ENCODE peak calls at places on chromosomes 3 and 15, in five cellular contexts. O is psoas muscle, C is astrocyte, G is body of pancreas, E is Peyer's patch. N is an unnamed sample. For H3K9me3 and H3K27me3, the result is how much of the 10 kb centered on the place peaks cover.

GRCh38 chr15:73389971-73390544 is 21.3 kb upstream of the HCN4 start:
- DNase-seq in O (no peak), C (no peak), G (no peak), E (no peak), N (no peak)

GRCh38 chr3:71189480-71189879 is 394.0 kb downstream of the FOXP1 start:
- DNase-seq in O (no peak), C (peak), G (no peak), E (no peak), N (no peak)

GRCh38 chr3:31862861-31863260 is 118.2 kb downstream of the OSBPL10 start:
- DNase-seq in O (no peak), C (peak), G (no peak), E (no peak), N (no peak)

GRCh38 chr3:123759311-123759710 is 124.8 kb downstream of the MYLK start:
- DNase-seq in O (no peak), C (peak), G (no peak), E (no peak), N (no peak)

GRCh38 chr3:139319428-139320402 is 24.1 kb upstream of the MRPS22 start:
- DNase-seq in O (no peak), C (no peak), G (peak), E (no peak), N (no peak)

GRCh38 chr15:29921130-29921601 is 98.9 kb upstream of the TJP1 start:
- DNase-seq in O (no peak), C (no peak), G (no peak), E (no peak), N (no peak)

GRCh38 chr3:194250104-194251002 is 100.8 kb downstream of the CPN2 start:
- DNase-seq in O (peak), C (peak), G (peak), E (no peak), N (peak)

GRCh38 chr3:70038671-70039070 is 39.1 kb downstream of the SAMMSON start:
- DNase-seq in O (no peak), C (no peak), G (no peak), E (no peak), N (no peak)

GRCh38 chr3:31668258-31668657 is 135.5 kb downstream of the STT3B start:
- DNase-seq in O (no peak), C (no peak), G (no peak), E (no peak), N (no peak)

GRCh38 chr3:127157181-127157828 is 35.6 kb upstream of the PRR23E start:
- DNase-seq in O (peak), C (no peak), G (no peak), E (peak), N (no peak)

GRCh38 chr3:152328841-152329240 is 60.1 kb downstream of the MBNL1 start:
- DNase-seq in O (no peak), C (peak), G (no peak), E (no peak), N (no peak)

GRCh38 chr3:101850327-101851048 is 1.2 kb downstream of the NFKBIZ start:
- DNase-seq in O (no peak), C (peak), G (no peak), E (no peak), N (no peak)

GRCh38 chr3:47245271-47245670 is 37.3 kb downstream of the KIF9 start:
- DNase-seq in O (no peak), C (no peak), G (no peak), E (no peak), N (no peak)

GRCh38 chr15:27249723-27250160 is 278.8 kb downstream of the GABRG3 start:
- DNase-seq in O (no peak), C (no peak), G (no peak), E (no peak), N (no peak)

GRCh38 chr15:73982251-73982962 is 9.7 kb downstream of the STOML1 start:
- DNase-seq in O (peak), C (peak), G (peak), E (no peak), N (peak)

GRCh38 chr3:115227046-115227445 is 80.0 kb upstream of the ZBTB20 start:
- DNase-seq in O (no peak), C (peak), G (no peak), E (no peak), N (no peak)

GRCh38 chr3:197957775-197958103 is 2.3 kb upstream of the LMLN start:
- DNase-seq in O (no peak), C (no peak), G (no peak), E (no peak), N (no peak)

GRCh38 chr3:149706905-149707304 is 45.4 kb downstream of the COMMD2 start:
- DNase-seq in O (no peak), C (no peak), G (no peak), E (no peak), N (no peak)

GRCh38 chr3:63910873-63911272 is 1.3 kb downstream of the SCAANT1 start:
- DNase-seq in O (no peak), C (peak), G (no peak), E (no peak), N (no peak)

GRCh38 chr15:33461671-33462070 is 150.9 kb downstream of the RYR3 start:
- DNase-seq in O (no peak), C (no peak), G (no peak), E (no peak), N (no peak)

GRCh38 chr3:14949126-14949525 is 1.7 kb downstream of the NR2C2 start:
- DNase-seq in O (no peak), C (no peak), G (no peak), E (no peak), N (no peak)

GRCh38 chr3:36814776-36815175 is 50.4 kb upstream of the DCLK3 start:
- DNase-seq in O (no peak), C (no peak), G (no peak), E (no peak), N (no peak)

GRCh38 chr3:10771486-10772225 is 44.4 kb upstream of the SLC6A11 start:
- DNase-seq in O (no peak), C (no peak), G (no peak), E (no peak), N (no peak)

GRCh38 chr15:72306211-72306785 is 13.7 kb downstream of the CELF6 start:
- DNase-seq in O (no peak), C (peak), G (no peak), E (no peak), N (no peak)

GRCh38 chr3:113092746-113093145 is 102.0 kb downstream of the GTPBP8 start:
- DNase-seq in O (no peak), C (no peak), G (no peak), E (no peak), N (no peak)

GRCh38 chr3:105448338-105448982 is 81.8 kb downstream of the ALCAM start:
- DNase-seq in O (no peak), C (peak), G (peak), E (no peak), N (no peak)

DNA sequence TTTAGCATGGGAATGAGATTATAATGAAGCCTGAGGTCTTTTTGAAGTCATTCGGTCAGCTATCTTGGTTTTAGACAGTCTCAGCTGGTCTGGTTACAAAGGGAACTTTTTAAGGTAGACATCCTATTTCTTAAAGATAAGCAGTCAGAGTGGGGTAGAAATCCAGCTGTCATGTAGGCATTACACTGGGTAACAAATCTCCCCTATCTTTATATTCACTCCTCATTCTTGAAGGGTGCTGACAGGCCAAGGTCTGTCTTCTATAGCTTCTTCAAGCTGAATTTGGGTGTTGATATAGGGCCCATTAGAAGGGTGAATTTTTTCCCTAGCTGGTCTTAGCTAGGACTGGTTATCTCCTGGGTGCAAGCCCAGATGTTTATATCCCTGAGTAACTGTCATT is 21.2 kb upstream of the NDN start:
- DNase-seq in O (no peak), C (no peak), G (no peak), E (no peak), N (no peak)
- H3K9me3 ChIP-seq in O (under half), C (under half), G (under half), E (under half), N (under half)

GRCh38 chr15:36878745-36879262 is 221.5 kb downstream of the MEIS2 start:
- DNase-seq in O (peak), C (no peak), G (no peak), E (no peak), N (no peak)

GRCh38 chr15:36880913-36881290 is 219.4 kb downstream of the MEIS2 start:
- DNase-seq in O (no peak), C (no peak), G (no peak), E (no peak), N (no peak)

GRCh38 chr15:36877796-36878744 is 222.3 kb downstream of the MEIS2 start:
- DNase-seq in O (peak), C (no peak), G (no peak), E (no peak), N (no peak)

GRCh38 chr15:36880226-36880912 is 220.0 kb downstream of the MEIS2 start:
- DNase-seq in O (peak), C (no peak), G (peak), E (no peak), N (no peak)

GRCh38 chr15:36879568-36880225 is 220.7 kb downstream of the MEIS2 start:
- DNase-seq in O (no peak), C (no peak), G (no peak), E (no peak), N (no peak)
- H3K27me3 ChIP-seq in O (under half), C (half or more), G (under half), E (under half), N (under half)

DNA sequence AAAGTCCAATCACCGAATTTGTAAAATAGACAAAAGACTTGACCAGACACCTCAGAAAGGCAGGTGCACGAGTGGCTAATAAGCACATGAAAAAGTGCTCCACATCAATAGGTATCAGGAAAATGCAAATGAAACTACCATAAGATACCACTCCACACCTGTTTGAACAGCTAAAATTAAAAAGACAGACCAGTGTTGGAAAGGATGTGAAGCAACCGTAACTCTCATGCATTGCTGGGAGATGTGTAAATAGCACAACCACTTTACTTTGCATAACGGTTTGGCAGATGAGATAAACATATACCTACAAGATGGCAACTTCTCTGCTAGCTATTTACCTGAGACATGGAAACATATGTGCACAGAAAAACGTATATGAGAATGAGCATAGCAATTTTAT is 56.9 kb downstream of the CADPS start:
- DNase-seq in O (no peak), C (no peak), G (no peak), E (no peak), N (no peak)
- H3K9me3 ChIP-seq in O (under half), C (under half), G (under half), E (under half), N (under half)

DNA sequence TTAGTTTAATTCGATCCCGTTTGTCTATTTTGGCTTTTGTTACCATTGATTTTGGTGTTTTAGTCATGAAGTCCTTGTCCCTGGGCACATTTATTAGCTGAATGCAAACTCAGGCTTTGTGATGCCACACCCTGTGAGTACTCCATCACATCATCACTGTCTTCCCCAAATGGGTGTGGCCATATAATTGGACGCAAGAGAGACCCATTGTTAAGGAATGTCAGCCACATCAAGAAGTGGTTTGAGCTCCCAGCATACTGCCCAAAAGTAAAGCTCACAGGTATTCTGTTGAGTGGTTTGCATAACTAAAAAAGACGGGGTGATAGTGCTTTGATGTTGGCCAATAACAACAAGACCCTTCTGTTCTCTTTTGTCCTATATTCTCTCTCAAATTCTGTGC is 245.7 kb downstream of the SV2B start:
- DNase-seq in O (no peak), C (no peak), G (no peak), E (no peak), N (no peak)
- H3K27me3 ChIP-seq in O (under half), C (under half), G (under half), E (under half), N (under half)

GRCh38 chr3:100744671-100745070 is 35.4 kb downstream of the TFG start:
- DNase-seq in O (no peak), C (no peak), G (no peak), E (no peak), N (no peak)

GRCh38 chr3:100745617-100746016 is 36.3 kb downstream of the TFG start:
- DNase-seq in O (no peak), C (no peak), G (no peak), E (no peak), N (no peak)

GRCh38 chr3:100748967-100749366 is 39.7 kb downstream of the TFG start:
- DNase-seq in O (no peak), C (no peak), G (no peak), E (no peak), N (no peak)

GRCh38 chr3:100746056-100746455 is 36.8 kb downstream of the TFG start:
- DNase-seq in O (no peak), C (no peak), G (no peak), E (no peak), N (no peak)

DNA sequence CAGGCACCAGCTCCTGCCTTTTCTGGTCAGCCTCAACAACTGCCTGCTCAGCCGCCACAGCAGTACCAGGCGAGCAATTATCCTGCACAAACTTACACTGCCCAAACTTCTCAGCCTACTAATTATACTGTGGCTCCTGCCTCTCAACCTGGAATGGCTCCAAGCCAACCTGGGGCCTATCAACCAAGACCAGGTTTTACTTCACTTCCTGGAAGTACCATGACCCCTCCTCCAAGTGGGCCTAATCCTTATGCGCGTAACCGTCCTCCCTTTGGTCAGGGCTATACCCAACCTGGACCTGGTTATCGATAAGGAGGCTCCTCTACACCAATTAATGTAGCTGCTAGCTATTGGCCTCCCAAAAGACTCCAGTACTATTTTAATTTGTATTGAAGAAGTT is 38.9 kb downstream of the TFG start:
- DNase-seq in O (no peak), C (no peak), G (no peak), E (no peak), N (no peak)
- H3K9me3 ChIP-seq in O (under half), C (under half), G (under half), E (under half), N (under half)

DNA sequence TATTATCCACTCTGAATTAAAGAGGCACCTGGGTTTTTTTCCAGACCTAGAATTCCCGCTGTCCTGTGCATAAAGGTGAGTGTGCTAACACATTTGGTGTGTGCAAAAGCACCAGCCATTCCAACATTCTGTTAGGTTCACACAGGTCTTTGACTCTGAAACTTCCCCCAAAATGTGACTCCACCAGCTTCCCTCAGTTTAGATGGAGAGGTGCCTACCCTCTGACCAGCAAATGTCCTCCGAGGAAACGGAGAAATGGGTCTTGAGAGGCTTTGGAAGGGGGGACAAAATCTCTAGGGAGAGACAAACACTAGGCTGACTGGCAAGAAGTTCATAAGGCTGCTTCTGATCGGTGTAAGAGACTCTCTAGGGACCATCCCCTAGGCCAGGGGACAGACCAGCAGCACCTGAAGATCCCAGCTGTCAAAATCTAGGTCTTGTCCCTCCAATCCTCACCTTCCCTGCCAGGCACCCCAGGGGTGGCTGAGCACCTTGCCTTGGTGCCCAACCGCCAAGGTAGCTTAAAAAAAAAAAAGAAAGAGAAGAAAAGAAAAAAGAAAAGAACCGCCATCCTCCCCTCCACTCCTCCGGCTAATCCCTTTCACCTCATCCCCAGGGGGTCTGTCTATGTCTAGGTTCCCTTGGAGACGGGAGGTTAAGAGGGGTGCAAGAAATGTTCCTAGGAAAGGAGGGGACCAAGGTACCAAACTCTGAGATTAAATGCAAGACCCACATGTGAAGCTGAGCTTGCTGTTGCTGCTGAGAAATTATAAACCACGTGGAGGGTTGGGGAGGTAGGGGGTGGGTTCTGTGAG is 2.0 kb upstream of the MECOM start:
- DNase-seq in O (no peak), C (no peak), G (no peak), E (no peak), N (no peak)
- H3K27me3 ChIP-seq in O (under half), C (half or more), G (under half), E (under half), N (under half)

N was measured in heart left ventricle.